ENCODE peak calls at places on chromosomes 12 and 14, in five cellular contexts. One of them, this sample, is unnamed.
A peak's percentile ranks its signal among the peaks of the same experiment; 100 is the strongest.

GRCh38 chr12:48175613-48176416 is 7.6 kb upstream of the CCDC184 start:
- DNase-seq in G401: no peak
- DNase-seq in heart left ventricle: no peak
- DNase-seq in SW 1271: no peak
- DNase-seq in stimulated activated CD8-positive, alpha-beta memory T cell treated with anti-CD3 and anti-CD28 coated beads, Interleukin-4, amount 100 ng/mL, for 24 hours: no peak
- DNase-seq in this sample: no peak

GRCh38 chr12:104576980-104577925 is 120.5 kb downstream of the CHST11 start:
- DNase-seq in G401: no peak
- DNase-seq in heart left ventricle: no peak
- DNase-seq in SW 1271: no peak
- DNase-seq in stimulated activated CD8-positive, alpha-beta memory T cell treated with anti-CD3 and anti-CD28 coated beads, Interleukin-4, amount 100 ng/mL, for 24 hours: no peak
- DNase-seq in this sample: no peak

GRCh38 chr12:52829986-52830385 is 4.1 kb downstream of the KRT79 start:
- DNase-seq in G401: no peak
- DNase-seq in heart left ventricle: no peak
- DNase-seq in SW 1271: no peak
- DNase-seq in stimulated activated CD8-positive, alpha-beta memory T cell treated with anti-CD3 and anti-CD28 coated beads, Interleukin-4, amount 100 ng/mL, for 24 hours: no peak
- DNase-seq in this sample: no peak

GRCh38 chr12:93447555-93448265 is 6.0 kb upstream of the UBE2N start:
- DNase-seq in G401: no peak
- DNase-seq in heart left ventricle: no peak
- DNase-seq in SW 1271: no peak
- DNase-seq in stimulated activated CD8-positive, alpha-beta memory T cell treated with anti-CD3 and anti-CD28 coated beads, Interleukin-4, amount 100 ng/mL, for 24 hours: no peak
- DNase-seq in this sample: no peak

GRCh38 chr12:48023386-48023785 is 19.1 kb upstream of the COL2A1 start:
- DNase-seq in G401: no peak
- DNase-seq in heart left ventricle: peak; percentile 39
- DNase-seq in SW 1271: no peak
- DNase-seq in stimulated activated CD8-positive, alpha-beta memory T cell treated with anti-CD3 and anti-CD28 coated beads, Interleukin-4, amount 100 ng/mL, for 24 hours: no peak
- DNase-seq in this sample: no peak

GRCh38 chr14:36626150-36626549 is 35.5 kb upstream of the PAX9 start:
- DNase-seq in G401: no peak
- DNase-seq in heart left ventricle: no peak
- DNase-seq in SW 1271: no peak
- DNase-seq in stimulated activated CD8-positive, alpha-beta memory T cell treated with anti-CD3 and anti-CD28 coated beads, Interleukin-4, amount 100 ng/mL, for 24 hours: no peak
- DNase-seq in this sample: no peak

GRCh38 chr14:57389646-57390036 is 745 bp upstream of the NAA30 start:
- DNase-seq in G401: peak; percentile 29
- DNase-seq in heart left ventricle: no peak
- DNase-seq in SW 1271: no peak
- DNase-seq in stimulated activated CD8-positive, alpha-beta memory T cell treated with anti-CD3 and anti-CD28 coated beads, Interleukin-4, amount 100 ng/mL, for 24 hours: no peak
- DNase-seq in this sample: no peak

GRCh38 chr12:71828813-71829212 is 10.7 kb upstream of the TBC1D15 start:
- DNase-seq in G401: no peak
- DNase-seq in heart left ventricle: no peak
- DNase-seq in SW 1271: no peak
- DNase-seq in stimulated activated CD8-positive, alpha-beta memory T cell treated with anti-CD3 and anti-CD28 coated beads, Interleukin-4, amount 100 ng/mL, for 24 hours: no peak
- DNase-seq in this sample: no peak

GRCh38 chr12:113019045-113019444 is 37.5 kb upstream of the DTX1 start:
- DNase-seq in G401: no peak
- DNase-seq in heart left ventricle: no peak
- DNase-seq in SW 1271: no peak
- DNase-seq in stimulated activated CD8-positive, alpha-beta memory T cell treated with anti-CD3 and anti-CD28 coated beads, Interleukin-4, amount 100 ng/mL, for 24 hours: no peak
- DNase-seq in this sample: peak; percentile 46

GRCh38 chr12:93133361-93133760 is 204.3 kb upstream of the EEA1 start:
- DNase-seq in G401: no peak
- DNase-seq in heart left ventricle: no peak
- DNase-seq in SW 1271: no peak
- DNase-seq in stimulated activated CD8-positive, alpha-beta memory T cell treated with anti-CD3 and anti-CD28 coated beads, Interleukin-4, amount 100 ng/mL, for 24 hours: no peak
- DNase-seq in this sample: no peak

GRCh38 chr14:23481362-23481970 is 12.0 kb downstream of the NGDN start:
- DNase-seq in G401: no peak
- DNase-seq in heart left ventricle: no peak
- DNase-seq in SW 1271: no peak
- DNase-seq in stimulated activated CD8-positive, alpha-beta memory T cell treated with anti-CD3 and anti-CD28 coated beads, Interleukin-4, amount 100 ng/mL, for 24 hours: no peak
- DNase-seq in this sample: no peak

GRCh38 chr14:44771495-44771894 is 190.3 kb downstream of the KLHL28 start:
- DNase-seq in G401: no peak
- DNase-seq in heart left ventricle: no peak
- DNase-seq in SW 1271: no peak
- DNase-seq in stimulated activated CD8-positive, alpha-beta memory T cell treated with anti-CD3 and anti-CD28 coated beads, Interleukin-4, amount 100 ng/mL, for 24 hours: no peak
- DNase-seq in this sample: no peak

GRCh38 chr12:103912069-103912468 is 18.1 kb upstream of the HSP90B1 start:
- DNase-seq in G401: no peak
- DNase-seq in heart left ventricle: no peak
- DNase-seq in SW 1271: no peak
- DNase-seq in stimulated activated CD8-positive, alpha-beta memory T cell treated with anti-CD3 and anti-CD28 coated beads, Interleukin-4, amount 100 ng/mL, for 24 hours: no peak
- DNase-seq in this sample: no peak

GRCh38 chr12:93624595-93625294 is 52.3 kb downstream of the SOCS2 start:
- DNase-seq in G401: no peak
- DNase-seq in heart left ventricle: no peak
- DNase-seq in SW 1271: peak; percentile 66
- DNase-seq in stimulated activated CD8-positive, alpha-beta memory T cell treated with anti-CD3 and anti-CD28 coated beads, Interleukin-4, amount 100 ng/mL, for 24 hours: no peak
- DNase-seq in this sample: peak; percentile 15

GRCh38 chr12:54759751-54760150 is 94.6 kb upstream of the MUCL1 start:
- DNase-seq in G401: no peak
- DNase-seq in heart left ventricle: no peak
- DNase-seq in SW 1271: peak; percentile 31
- DNase-seq in stimulated activated CD8-positive, alpha-beta memory T cell treated with anti-CD3 and anti-CD28 coated beads, Interleukin-4, amount 100 ng/mL, for 24 hours: no peak
- DNase-seq in this sample: no peak

GRCh38 chr12:19588944-19589343 is 149.7 kb downstream of the AEBP2 start:
- DNase-seq in G401: no peak
- DNase-seq in heart left ventricle: no peak
- DNase-seq in SW 1271: no peak
- DNase-seq in stimulated activated CD8-positive, alpha-beta memory T cell treated with anti-CD3 and anti-CD28 coated beads, Interleukin-4, amount 100 ng/mL, for 24 hours: no peak
- DNase-seq in this sample: no peak

GRCh38 chr14:24483604-24484252 is 24.3 kb downstream of the CMA1 start:
- DNase-seq in G401: no peak
- DNase-seq in heart left ventricle: no peak
- DNase-seq in SW 1271: no peak
- DNase-seq in stimulated activated CD8-positive, alpha-beta memory T cell treated with anti-CD3 and anti-CD28 coated beads, Interleukin-4, amount 100 ng/mL, for 24 hours: no peak
- DNase-seq in this sample: no peak

GRCh38 chr12:42372154-42372791 is 46.3 kb downstream of the PPHLN1 start:
- DNase-seq in G401: peak; percentile 65
- DNase-seq in heart left ventricle: peak; percentile 15
- DNase-seq in SW 1271: no peak
- DNase-seq in stimulated activated CD8-positive, alpha-beta memory T cell treated with anti-CD3 and anti-CD28 coated beads, Interleukin-4, amount 100 ng/mL, for 24 hours: no peak
- DNase-seq in this sample: no peak